ENCODE peak calls at places on chromosomes 11 and 22, in eight cellular contexts. One of them, this sample, is unnamed.

GRCh38 chr11:133040289-133040893 is 491.9 kb downstream of the OPCML start:
- DNase-seq in activated CD4-positive, alpha-beta T cell treated with anti-CD3 and anti-CD28 coated beads, Interleukin-2, amount 50 U/mL, for 4 hours: no peak
- DNase-seq in GM04504: peak
- DNase-seq in stimulated activated CD4-positive, alpha-beta T cell treated with anti-CD3 and anti-CD28 coated beads, Interleukin-1b, Interleukin-23, amount 100 ng/mL, for 4 hours: no peak
- DNase-seq in activated CD4-positive, CD25-positive, alpha-beta regulatory T cell treated with anti-CD3 and anti-CD28 coated beads, Interleukin-2, amount 50 U/mL, for 72 hours: no peak
- DNase-seq in smooth muscle cell of the brain vasculature: no peak
- DNase-seq in RKO: peak
- DNase-seq in HTR-8/SVneo: no peak
- DNase-seq in this sample: no peak

GRCh38 chr11:128339721-128340271 is 247.6 kb downstream of the ETS1 start:
- DNase-seq in HTR-8/SVneo: no peak
- DNase-seq in GM04504: no peak
- DNase-seq in activated CD4-positive, CD25-positive, alpha-beta regulatory T cell treated with anti-CD3 and anti-CD28 coated beads, Interleukin-2, amount 50 U/mL, for 72 hours: no peak
- DNase-seq in smooth muscle cell of the brain vasculature: no peak
- DNase-seq in activated CD4-positive, alpha-beta T cell treated with anti-CD3 and anti-CD28 coated beads, Interleukin-2, amount 50 U/mL, for 4 hours: no peak
- DNase-seq in RKO: no peak
- DNase-seq in stimulated activated CD4-positive, alpha-beta T cell treated with anti-CD3 and anti-CD28 coated beads, Interleukin-1b, Interleukin-23, amount 100 ng/mL, for 4 hours: no peak
- DNase-seq in this sample: no peak

GRCh38 chr11:65855927-65856363 is 2.0 kb downstream of the CFL1 start:
- DNase-seq in activated CD4-positive, alpha-beta T cell treated with anti-CD3 and anti-CD28 coated beads, Interleukin-2, amount 50 U/mL, for 4 hours: no peak
- DNase-seq in RKO: no peak
- DNase-seq in stimulated activated CD4-positive, alpha-beta T cell treated with anti-CD3 and anti-CD28 coated beads, Interleukin-1b, Interleukin-23, amount 100 ng/mL, for 4 hours: no peak
- DNase-seq in activated CD4-positive, CD25-positive, alpha-beta regulatory T cell treated with anti-CD3 and anti-CD28 coated beads, Interleukin-2, amount 50 U/mL, for 72 hours: no peak
- DNase-seq in smooth muscle cell of the brain vasculature: no peak
- DNase-seq in GM04504: no peak
- DNase-seq in HTR-8/SVneo: no peak
- DNase-seq in this sample: no peak

GRCh38 chr22:40203568-40203967 is 25.8 kb downstream of the TNRC6B start:
- DNase-seq in stimulated activated CD4-positive, alpha-beta T cell treated with anti-CD3 and anti-CD28 coated beads, Interleukin-1b, Interleukin-23, amount 100 ng/mL, for 4 hours: no peak
- DNase-seq in RKO: no peak
- DNase-seq in activated CD4-positive, alpha-beta T cell treated with anti-CD3 and anti-CD28 coated beads, Interleukin-2, amount 50 U/mL, for 4 hours: peak
- DNase-seq in activated CD4-positive, CD25-positive, alpha-beta regulatory T cell treated with anti-CD3 and anti-CD28 coated beads, Interleukin-2, amount 50 U/mL, for 72 hours: no peak
- DNase-seq in GM04504: no peak
- DNase-seq in HTR-8/SVneo: no peak
- DNase-seq in smooth muscle cell of the brain vasculature: no peak
- DNase-seq in this sample: no peak

GRCh38 chr22:31148953-31149627 is 8.8 kb upstream of the PLA2G3 start:
- DNase-seq in activated CD4-positive, alpha-beta T cell treated with anti-CD3 and anti-CD28 coated beads, Interleukin-2, amount 50 U/mL, for 4 hours: peak
- DNase-seq in stimulated activated CD4-positive, alpha-beta T cell treated with anti-CD3 and anti-CD28 coated beads, Interleukin-1b, Interleukin-23, amount 100 ng/mL, for 4 hours: no peak
- DNase-seq in activated CD4-positive, CD25-positive, alpha-beta regulatory T cell treated with anti-CD3 and anti-CD28 coated beads, Interleukin-2, amount 50 U/mL, for 72 hours: no peak
- DNase-seq in GM04504: peak
- DNase-seq in smooth muscle cell of the brain vasculature: no peak
- DNase-seq in RKO: peak
- DNase-seq in HTR-8/SVneo: peak
- DNase-seq in this sample: peak

GRCh38 chr22:36212896-36213295 is 11.3 kb upstream of the APOL4 start:
- DNase-seq in activated CD4-positive, CD25-positive, alpha-beta regulatory T cell treated with anti-CD3 and anti-CD28 coated beads, Interleukin-2, amount 50 U/mL, for 72 hours: no peak
- DNase-seq in HTR-8/SVneo: no peak
- DNase-seq in GM04504: no peak
- DNase-seq in stimulated activated CD4-positive, alpha-beta T cell treated with anti-CD3 and anti-CD28 coated beads, Interleukin-1b, Interleukin-23, amount 100 ng/mL, for 4 hours: no peak
- DNase-seq in smooth muscle cell of the brain vasculature: no peak
- DNase-seq in RKO: no peak
- DNase-seq in activated CD4-positive, alpha-beta T cell treated with anti-CD3 and anti-CD28 coated beads, Interleukin-2, amount 50 U/mL, for 4 hours: no peak
- DNase-seq in this sample: no peak

GRCh38 chr22:40491990-40492631 is 121.7 kb downstream of the SGSM3 start:
- DNase-seq in activated CD4-positive, alpha-beta T cell treated with anti-CD3 and anti-CD28 coated beads, Interleukin-2, amount 50 U/mL, for 4 hours: no peak
- DNase-seq in GM04504: peak
- DNase-seq in HTR-8/SVneo: no peak
- DNase-seq in stimulated activated CD4-positive, alpha-beta T cell treated with anti-CD3 and anti-CD28 coated beads, Interleukin-1b, Interleukin-23, amount 100 ng/mL, for 4 hours: no peak
- DNase-seq in activated CD4-positive, CD25-positive, alpha-beta regulatory T cell treated with anti-CD3 and anti-CD28 coated beads, Interleukin-2, amount 50 U/mL, for 72 hours: no peak
- DNase-seq in smooth muscle cell of the brain vasculature: no peak
- DNase-seq in RKO: no peak
- DNase-seq in this sample: no peak

GRCh38 chr11:70173018-70173417 is 30.1 kb upstream of the FADD start:
- DNase-seq in smooth muscle cell of the brain vasculature: no peak
- DNase-seq in activated CD4-positive, CD25-positive, alpha-beta regulatory T cell treated with anti-CD3 and anti-CD28 coated beads, Interleukin-2, amount 50 U/mL, for 72 hours: no peak
- DNase-seq in activated CD4-positive, alpha-beta T cell treated with anti-CD3 and anti-CD28 coated beads, Interleukin-2, amount 50 U/mL, for 4 hours: no peak
- DNase-seq in GM04504: no peak
- DNase-seq in RKO: no peak
- DNase-seq in HTR-8/SVneo: no peak
- DNase-seq in stimulated activated CD4-positive, alpha-beta T cell treated with anti-CD3 and anti-CD28 coated beads, Interleukin-1b, Interleukin-23, amount 100 ng/mL, for 4 hours: no peak
- DNase-seq in this sample: no peak

GRCh38 chr22:20779813-20780148 is 5.9 kb downstream of the SERPIND1 start:
- DNase-seq in activated CD4-positive, alpha-beta T cell treated with anti-CD3 and anti-CD28 coated beads, Interleukin-2, amount 50 U/mL, for 4 hours: no peak
- DNase-seq in smooth muscle cell of the brain vasculature: no peak
- DNase-seq in stimulated activated CD4-positive, alpha-beta T cell treated with anti-CD3 and anti-CD28 coated beads, Interleukin-1b, Interleukin-23, amount 100 ng/mL, for 4 hours: no peak
- DNase-seq in RKO: no peak
- DNase-seq in activated CD4-positive, CD25-positive, alpha-beta regulatory T cell treated with anti-CD3 and anti-CD28 coated beads, Interleukin-2, amount 50 U/mL, for 72 hours: no peak
- DNase-seq in GM04504: no peak
- DNase-seq in HTR-8/SVneo: no peak
- DNase-seq in this sample: peak

GRCh38 chr11:27467181-27467913 is 5.2 kb downstream of the LGR4 start:
- DNase-seq in RKO: no peak
- DNase-seq in GM04504: no peak
- DNase-seq in HTR-8/SVneo: no peak
- DNase-seq in smooth muscle cell of the brain vasculature: no peak
- DNase-seq in stimulated activated CD4-positive, alpha-beta T cell treated with anti-CD3 and anti-CD28 coated beads, Interleukin-1b, Interleukin-23, amount 100 ng/mL, for 4 hours: no peak
- DNase-seq in activated CD4-positive, CD25-positive, alpha-beta regulatory T cell treated with anti-CD3 and anti-CD28 coated beads, Interleukin-2, amount 50 U/mL, for 72 hours: no peak
- DNase-seq in activated CD4-positive, alpha-beta T cell treated with anti-CD3 and anti-CD28 coated beads, Interleukin-2, amount 50 U/mL, for 4 hours: no peak
- DNase-seq in this sample: no peak

GRCh38 chr11:71418643-71419042 is 29.6 kb downstream of the DHCR7 start:
- DNase-seq in GM04504: no peak
- DNase-seq in smooth muscle cell of the brain vasculature: no peak
- DNase-seq in activated CD4-positive, alpha-beta T cell treated with anti-CD3 and anti-CD28 coated beads, Interleukin-2, amount 50 U/mL, for 4 hours: no peak
- DNase-seq in RKO: no peak
- DNase-seq in HTR-8/SVneo: no peak
- DNase-seq in stimulated activated CD4-positive, alpha-beta T cell treated with anti-CD3 and anti-CD28 coated beads, Interleukin-1b, Interleukin-23, amount 100 ng/mL, for 4 hours: no peak
- DNase-seq in activated CD4-positive, CD25-positive, alpha-beta regulatory T cell treated with anti-CD3 and anti-CD28 coated beads, Interleukin-2, amount 50 U/mL, for 72 hours: no peak
- DNase-seq in this sample: no peak

GRCh38 chr11:77150836-77151235 is 22.8 kb downstream of the MYO7A start:
- DNase-seq in HTR-8/SVneo: no peak
- DNase-seq in activated CD4-positive, alpha-beta T cell treated with anti-CD3 and anti-CD28 coated beads, Interleukin-2, amount 50 U/mL, for 4 hours: no peak
- DNase-seq in activated CD4-positive, CD25-positive, alpha-beta regulatory T cell treated with anti-CD3 and anti-CD28 coated beads, Interleukin-2, amount 50 U/mL, for 72 hours: no peak
- DNase-seq in RKO: no peak
- DNase-seq in GM04504: no peak
- DNase-seq in smooth muscle cell of the brain vasculature: no peak
- DNase-seq in stimulated activated CD4-positive, alpha-beta T cell treated with anti-CD3 and anti-CD28 coated beads, Interleukin-1b, Interleukin-23, amount 100 ng/mL, for 4 hours: no peak
- DNase-seq in this sample: no peak

GRCh38 chr11:44191322-44192014 is 96.0 kb downstream of the EXT2 start:
- DNase-seq in HTR-8/SVneo: no peak
- DNase-seq in stimulated activated CD4-positive, alpha-beta T cell treated with anti-CD3 and anti-CD28 coated beads, Interleukin-1b, Interleukin-23, amount 100 ng/mL, for 4 hours: no peak
- DNase-seq in activated CD4-positive, CD25-positive, alpha-beta regulatory T cell treated with anti-CD3 and anti-CD28 coated beads, Interleukin-2, amount 50 U/mL, for 72 hours: no peak
- DNase-seq in GM04504: no peak
- DNase-seq in smooth muscle cell of the brain vasculature: no peak
- DNase-seq in RKO: no peak
- DNase-seq in activated CD4-positive, alpha-beta T cell treated with anti-CD3 and anti-CD28 coated beads, Interleukin-2, amount 50 U/mL, for 4 hours: no peak
- DNase-seq in this sample: no peak

GRCh38 chr11:6926208-6927029 is at the start of gene ZNF215:
- DNase-seq in HTR-8/SVneo: no peak
- DNase-seq in activated CD4-positive, alpha-beta T cell treated with anti-CD3 and anti-CD28 coated beads, Interleukin-2, amount 50 U/mL, for 4 hours: no peak
- DNase-seq in smooth muscle cell of the brain vasculature: peak
- DNase-seq in stimulated activated CD4-positive, alpha-beta T cell treated with anti-CD3 and anti-CD28 coated beads, Interleukin-1b, Interleukin-23, amount 100 ng/mL, for 4 hours: peak
- DNase-seq in RKO: peak
- DNase-seq in activated CD4-positive, CD25-positive, alpha-beta regulatory T cell treated with anti-CD3 and anti-CD28 coated beads, Interleukin-2, amount 50 U/mL, for 72 hours: peak
- DNase-seq in GM04504: peak
- DNase-seq in this sample: peak

GRCh38 chr11:104918113-104918824 is 20.0 kb upstream of the CASP12 start:
- DNase-seq in GM04504: peak
- DNase-seq in RKO: no peak
- DNase-seq in smooth muscle cell of the brain vasculature: no peak
- DNase-seq in activated CD4-positive, CD25-positive, alpha-beta regulatory T cell treated with anti-CD3 and anti-CD28 coated beads, Interleukin-2, amount 50 U/mL, for 72 hours: no peak
- DNase-seq in HTR-8/SVneo: peak
- DNase-seq in activated CD4-positive, alpha-beta T cell treated with anti-CD3 and anti-CD28 coated beads, Interleukin-2, amount 50 U/mL, for 4 hours: no peak
- DNase-seq in stimulated activated CD4-positive, alpha-beta T cell treated with anti-CD3 and anti-CD28 coated beads, Interleukin-1b, Interleukin-23, amount 100 ng/mL, for 4 hours: no peak
- DNase-seq in this sample: peak

GRCh38 chr22:21755855-21756284 is 20.3 kb upstream of the YPEL1 start:
- DNase-seq in activated CD4-positive, CD25-positive, alpha-beta regulatory T cell treated with anti-CD3 and anti-CD28 coated beads, Interleukin-2, amount 50 U/mL, for 72 hours: no peak
- DNase-seq in GM04504: no peak
- DNase-seq in stimulated activated CD4-positive, alpha-beta T cell treated with anti-CD3 and anti-CD28 coated beads, Interleukin-1b, Interleukin-23, amount 100 ng/mL, for 4 hours: no peak
- DNase-seq in HTR-8/SVneo: no peak
- DNase-seq in smooth muscle cell of the brain vasculature: no peak
- DNase-seq in activated CD4-positive, alpha-beta T cell treated with anti-CD3 and anti-CD28 coated beads, Interleukin-2, amount 50 U/mL, for 4 hours: no peak
- DNase-seq in RKO: peak
- DNase-seq in this sample: peak

GRCh38 chr11:289145-289705 is 299 bp downstream of the PGGHG start:
- DNase-seq in activated CD4-positive, alpha-beta T cell treated with anti-CD3 and anti-CD28 coated beads, Interleukin-2, amount 50 U/mL, for 4 hours: peak
- DNase-seq in smooth muscle cell of the brain vasculature: no peak
- DNase-seq in GM04504: no peak
- DNase-seq in HTR-8/SVneo: no peak
- DNase-seq in stimulated activated CD4-positive, alpha-beta T cell treated with anti-CD3 and anti-CD28 coated beads, Interleukin-1b, Interleukin-23, amount 100 ng/mL, for 4 hours: no peak
- DNase-seq in activated CD4-positive, CD25-positive, alpha-beta regulatory T cell treated with anti-CD3 and anti-CD28 coated beads, Interleukin-2, amount 50 U/mL, for 72 hours: peak
- DNase-seq in RKO: no peak
- DNase-seq in this sample: no peak

GRCh38 chr11:120929664-120930154 is 94.2 kb upstream of the TBCEL start:
- DNase-seq in stimulated activated CD4-positive, alpha-beta T cell treated with anti-CD3 and anti-CD28 coated beads, Interleukin-1b, Interleukin-23, amount 100 ng/mL, for 4 hours: peak
- DNase-seq in activated CD4-positive, CD25-positive, alpha-beta regulatory T cell treated with anti-CD3 and anti-CD28 coated beads, Interleukin-2, amount 50 U/mL, for 72 hours: peak
- DNase-seq in RKO: peak
- DNase-seq in smooth muscle cell of the brain vasculature: no peak
- DNase-seq in GM04504: peak
- DNase-seq in activated CD4-positive, alpha-beta T cell treated with anti-CD3 and anti-CD28 coated beads, Interleukin-2, amount 50 U/mL, for 4 hours: peak
- DNase-seq in HTR-8/SVneo: peak
- DNase-seq in this sample: no peak

GRCh38 chr11:304061-304506 is 3.5 kb upstream of the IFITM2 start:
- DNase-seq in smooth muscle cell of the brain vasculature: no peak
- DNase-seq in RKO: no peak
- DNase-seq in HTR-8/SVneo: no peak
- DNase-seq in stimulated activated CD4-positive, alpha-beta T cell treated with anti-CD3 and anti-CD28 coated beads, Interleukin-1b, Interleukin-23, amount 100 ng/mL, for 4 hours: no peak
- DNase-seq in activated CD4-positive, alpha-beta T cell treated with anti-CD3 and anti-CD28 coated beads, Interleukin-2, amount 50 U/mL, for 4 hours: no peak
- DNase-seq in GM04504: no peak
- DNase-seq in activated CD4-positive, CD25-positive, alpha-beta regulatory T cell treated with anti-CD3 and anti-CD28 coated beads, Interleukin-2, amount 50 U/mL, for 72 hours: no peak
- DNase-seq in this sample: no peak

GRCh38 chr11:46894961-46895360 is 23.4 kb downstream of the LRP4 start:
- DNase-seq in GM04504: no peak
- DNase-seq in HTR-8/SVneo: no peak
- DNase-seq in stimulated activated CD4-positive, alpha-beta T cell treated with anti-CD3 and anti-CD28 coated beads, Interleukin-1b, Interleukin-23, amount 100 ng/mL, for 4 hours: no peak
- DNase-seq in activated CD4-positive, CD25-positive, alpha-beta regulatory T cell treated with anti-CD3 and anti-CD28 coated beads, Interleukin-2, amount 50 U/mL, for 72 hours: no peak
- DNase-seq in smooth muscle cell of the brain vasculature: no peak
- DNase-seq in activated CD4-positive, alpha-beta T cell treated with anti-CD3 and anti-CD28 coated beads, Interleukin-2, amount 50 U/mL, for 4 hours: no peak
- DNase-seq in RKO: no peak
- DNase-seq in this sample: no peak

GRCh38 chr11:95508219-95508880 is 277.3 kb upstream of the SESN3 start:
- DNase-seq in HTR-8/SVneo: no peak
- DNase-seq in stimulated activated CD4-positive, alpha-beta T cell treated with anti-CD3 and anti-CD28 coated beads, Interleukin-1b, Interleukin-23, amount 100 ng/mL, for 4 hours: no peak
- DNase-seq in smooth muscle cell of the brain vasculature: no peak
- DNase-seq in RKO: no peak
- DNase-seq in activated CD4-positive, CD25-positive, alpha-beta regulatory T cell treated with anti-CD3 and anti-CD28 coated beads, Interleukin-2, amount 50 U/mL, for 72 hours: no peak
- DNase-seq in activated CD4-positive, alpha-beta T cell treated with anti-CD3 and anti-CD28 coated beads, Interleukin-2, amount 50 U/mL, for 4 hours: no peak
- DNase-seq in GM04504: no peak
- DNase-seq in this sample: no peak

GRCh38 chr22:47304854-47305253 is 542.4 kb downstream of the TBC1D22A start:
- DNase-seq in GM04504: no peak
- DNase-seq in activated CD4-positive, alpha-beta T cell treated with anti-CD3 and anti-CD28 coated beads, Interleukin-2, amount 50 U/mL, for 4 hours: no peak
- DNase-seq in RKO: no peak
- DNase-seq in activated CD4-positive, CD25-positive, alpha-beta regulatory T cell treated with anti-CD3 and anti-CD28 coated beads, Interleukin-2, amount 50 U/mL, for 72 hours: no peak
- DNase-seq in smooth muscle cell of the brain vasculature: no peak
- DNase-seq in stimulated activated CD4-positive, alpha-beta T cell treated with anti-CD3 and anti-CD28 coated beads, Interleukin-1b, Interleukin-23, amount 100 ng/mL, for 4 hours: no peak
- DNase-seq in HTR-8/SVneo: no peak
- DNase-seq in this sample: no peak

GRCh38 chr11:27700351-27701261 is at the start of gene BDNF:
- DNase-seq in activated CD4-positive, CD25-positive, alpha-beta regulatory T cell treated with anti-CD3 and anti-CD28 coated beads, Interleukin-2, amount 50 U/mL, for 72 hours: peak
- DNase-seq in stimulated activated CD4-positive, alpha-beta T cell treated with anti-CD3 and anti-CD28 coated beads, Interleukin-1b, Interleukin-23, amount 100 ng/mL, for 4 hours: no peak
- DNase-seq in GM04504: no peak
- DNase-seq in activated CD4-positive, alpha-beta T cell treated with anti-CD3 and anti-CD28 coated beads, Interleukin-2, amount 50 U/mL, for 4 hours: no peak
- DNase-seq in HTR-8/SVneo: no peak
- DNase-seq in RKO: no peak
- DNase-seq in smooth muscle cell of the brain vasculature: no peak
- DNase-seq in this sample: no peak

GRCh38 chr11:1234054-1234720 is 11.3 kb downstream of the MUC5B start:
- DNase-seq in RKO: no peak
- DNase-seq in stimulated activated CD4-positive, alpha-beta T cell treated with anti-CD3 and anti-CD28 coated beads, Interleukin-1b, Interleukin-23, amount 100 ng/mL, for 4 hours: no peak
- DNase-seq in activated CD4-positive, alpha-beta T cell treated with anti-CD3 and anti-CD28 coated beads, Interleukin-2, amount 50 U/mL, for 4 hours: no peak
- DNase-seq in HTR-8/SVneo: no peak
- DNase-seq in smooth muscle cell of the brain vasculature: no peak
- DNase-seq in GM04504: no peak
- DNase-seq in activated CD4-positive, CD25-positive, alpha-beta regulatory T cell treated with anti-CD3 and anti-CD28 coated beads, Interleukin-2, amount 50 U/mL, for 72 hours: peak
- DNase-seq in this sample: no peak

GRCh38 chr11:88420165-88420781 is 82.7 kb upstream of the CTSC start:
- DNase-seq in activated CD4-positive, alpha-beta T cell treated with anti-CD3 and anti-CD28 coated beads, Interleukin-2, amount 50 U/mL, for 4 hours: no peak
- DNase-seq in smooth muscle cell of the brain vasculature: no peak
- DNase-seq in activated CD4-positive, CD25-positive, alpha-beta regulatory T cell treated with anti-CD3 and anti-CD28 coated beads, Interleukin-2, amount 50 U/mL, for 72 hours: no peak
- DNase-seq in RKO: no peak
- DNase-seq in GM04504: peak
- DNase-seq in HTR-8/SVneo: no peak
- DNase-seq in stimulated activated CD4-positive, alpha-beta T cell treated with anti-CD3 and anti-CD28 coated beads, Interleukin-1b, Interleukin-23, amount 100 ng/mL, for 4 hours: no peak
- DNase-seq in this sample: no peak

GRCh38 chr11:118290923-118291322 is 13.6 kb upstream of the CD3E start:
- DNase-seq in HTR-8/SVneo: peak
- DNase-seq in RKO: peak
- DNase-seq in smooth muscle cell of the brain vasculature: no peak
- DNase-seq in GM04504: no peak
- DNase-seq in activated CD4-positive, CD25-positive, alpha-beta regulatory T cell treated with anti-CD3 and anti-CD28 coated beads, Interleukin-2, amount 50 U/mL, for 72 hours: no peak
- DNase-seq in activated CD4-positive, alpha-beta T cell treated with anti-CD3 and anti-CD28 coated beads, Interleukin-2, amount 50 U/mL, for 4 hours: no peak
- DNase-seq in stimulated activated CD4-positive, alpha-beta T cell treated with anti-CD3 and anti-CD28 coated beads, Interleukin-1b, Interleukin-23, amount 100 ng/mL, for 4 hours: no peak
- DNase-seq in this sample: no peak

GRCh38 chr22:32662587-32662915 is 139.0 kb upstream of the TIMP3 start:
- DNase-seq in stimulated activated CD4-positive, alpha-beta T cell treated with anti-CD3 and anti-CD28 coated beads, Interleukin-1b, Interleukin-23, amount 100 ng/mL, for 4 hours: no peak
- DNase-seq in smooth muscle cell of the brain vasculature: no peak
- DNase-seq in activated CD4-positive, alpha-beta T cell treated with anti-CD3 and anti-CD28 coated beads, Interleukin-2, amount 50 U/mL, for 4 hours: no peak
- DNase-seq in activated CD4-positive, CD25-positive, alpha-beta regulatory T cell treated with anti-CD3 and anti-CD28 coated beads, Interleukin-2, amount 50 U/mL, for 72 hours: no peak
- DNase-seq in HTR-8/SVneo: no peak
- DNase-seq in RKO: no peak
- DNase-seq in GM04504: no peak
- DNase-seq in this sample: no peak

GRCh38 chr11:57787920-57788716 is 26.5 kb downstream of the CTNND1 start:
- DNase-seq in stimulated activated CD4-positive, alpha-beta T cell treated with anti-CD3 and anti-CD28 coated beads, Interleukin-1b, Interleukin-23, amount 100 ng/mL, for 4 hours: no peak
- DNase-seq in smooth muscle cell of the brain vasculature: no peak
- DNase-seq in GM04504: no peak
- DNase-seq in HTR-8/SVneo: no peak
- DNase-seq in RKO: no peak
- DNase-seq in activated CD4-positive, CD25-positive, alpha-beta regulatory T cell treated with anti-CD3 and anti-CD28 coated beads, Interleukin-2, amount 50 U/mL, for 72 hours: no peak
- DNase-seq in activated CD4-positive, alpha-beta T cell treated with anti-CD3 and anti-CD28 coated beads, Interleukin-2, amount 50 U/mL, for 4 hours: no peak
- DNase-seq in this sample: no peak

GRCh38 chr22:38981005-38981658 is 1.0 kb upstream of the APOBEC3B start:
- DNase-seq in smooth muscle cell of the brain vasculature: no peak
- DNase-seq in activated CD4-positive, CD25-positive, alpha-beta regulatory T cell treated with anti-CD3 and anti-CD28 coated beads, Interleukin-2, amount 50 U/mL, for 72 hours: no peak
- DNase-seq in stimulated activated CD4-positive, alpha-beta T cell treated with anti-CD3 and anti-CD28 coated beads, Interleukin-1b, Interleukin-23, amount 100 ng/mL, for 4 hours: no peak
- DNase-seq in activated CD4-positive, alpha-beta T cell treated with anti-CD3 and anti-CD28 coated beads, Interleukin-2, amount 50 U/mL, for 4 hours: no peak
- DNase-seq in GM04504: no peak
- DNase-seq in HTR-8/SVneo: peak
- DNase-seq in RKO: peak
- DNase-seq in this sample: no peak

GRCh38 chr11:115206365-115207022 is 297.7 kb downstream of the CADM1 start:
- DNase-seq in HTR-8/SVneo: no peak
- DNase-seq in stimulated activated CD4-positive, alpha-beta T cell treated with anti-CD3 and anti-CD28 coated beads, Interleukin-1b, Interleukin-23, amount 100 ng/mL, for 4 hours: no peak
- DNase-seq in smooth muscle cell of the brain vasculature: no peak
- DNase-seq in GM04504: no peak
- DNase-seq in RKO: no peak
- DNase-seq in activated CD4-positive, CD25-positive, alpha-beta regulatory T cell treated with anti-CD3 and anti-CD28 coated beads, Interleukin-2, amount 50 U/mL, for 72 hours: no peak
- DNase-seq in activated CD4-positive, alpha-beta T cell treated with anti-CD3 and anti-CD28 coated beads, Interleukin-2, amount 50 U/mL, for 4 hours: no peak
- DNase-seq in this sample: no peak

GRCh38 chr22:41449321-41449720 is 2.7 kb upstream of the TOB2 start:
- DNase-seq in smooth muscle cell of the brain vasculature: no peak
- DNase-seq in HTR-8/SVneo: no peak
- DNase-seq in activated CD4-positive, alpha-beta T cell treated with anti-CD3 and anti-CD28 coated beads, Interleukin-2, amount 50 U/mL, for 4 hours: no peak
- DNase-seq in stimulated activated CD4-positive, alpha-beta T cell treated with anti-CD3 and anti-CD28 coated beads, Interleukin-1b, Interleukin-23, amount 100 ng/mL, for 4 hours: no peak
- DNase-seq in activated CD4-positive, CD25-positive, alpha-beta regulatory T cell treated with anti-CD3 and anti-CD28 coated beads, Interleukin-2, amount 50 U/mL, for 72 hours: no peak
- DNase-seq in GM04504: no peak
- DNase-seq in RKO: no peak
- DNase-seq in this sample: no peak

GRCh38 chr11:67483901-67484665 is 1.3 kb downstream of the AIP start:
- DNase-seq in activated CD4-positive, CD25-positive, alpha-beta regulatory T cell treated with anti-CD3 and anti-CD28 coated beads, Interleukin-2, amount 50 U/mL, for 72 hours: no peak
- DNase-seq in activated CD4-positive, alpha-beta T cell treated with anti-CD3 and anti-CD28 coated beads, Interleukin-2, amount 50 U/mL, for 4 hours: no peak
- DNase-seq in HTR-8/SVneo: no peak
- DNase-seq in stimulated activated CD4-positive, alpha-beta T cell treated with anti-CD3 and anti-CD28 coated beads, Interleukin-1b, Interleukin-23, amount 100 ng/mL, for 4 hours: no peak
- DNase-seq in smooth muscle cell of the brain vasculature: no peak
- DNase-seq in RKO: no peak
- DNase-seq in GM04504: no peak
- DNase-seq in this sample: no peak

GRCh38 chr11:72867970-72868369 is 53.8 kb downstream of the ATG16L2 start:
- DNase-seq in stimulated activated CD4-positive, alpha-beta T cell treated with anti-CD3 and anti-CD28 coated beads, Interleukin-1b, Interleukin-23, amount 100 ng/mL, for 4 hours: no peak
- DNase-seq in smooth muscle cell of the brain vasculature: no peak
- DNase-seq in GM04504: no peak
- DNase-seq in activated CD4-positive, CD25-positive, alpha-beta regulatory T cell treated with anti-CD3 and anti-CD28 coated beads, Interleukin-2, amount 50 U/mL, for 72 hours: no peak
- DNase-seq in activated CD4-positive, alpha-beta T cell treated with anti-CD3 and anti-CD28 coated beads, Interleukin-2, amount 50 U/mL, for 4 hours: no peak
- DNase-seq in HTR-8/SVneo: no peak
- DNase-seq in RKO: no peak
- DNase-seq in this sample: no peak

GRCh38 chr11:118742304-118742703 is 48.7 kb downstream of the DDX6 start:
- DNase-seq in smooth muscle cell of the brain vasculature: no peak
- DNase-seq in RKO: no peak
- DNase-seq in activated CD4-positive, alpha-beta T cell treated with anti-CD3 and anti-CD28 coated beads, Interleukin-2, amount 50 U/mL, for 4 hours: no peak
- DNase-seq in stimulated activated CD4-positive, alpha-beta T cell treated with anti-CD3 and anti-CD28 coated beads, Interleukin-1b, Interleukin-23, amount 100 ng/mL, for 4 hours: no peak
- DNase-seq in HTR-8/SVneo: no peak
- DNase-seq in activated CD4-positive, CD25-positive, alpha-beta regulatory T cell treated with anti-CD3 and anti-CD28 coated beads, Interleukin-2, amount 50 U/mL, for 72 hours: no peak
- DNase-seq in GM04504: no peak
- DNase-seq in this sample: no peak

This sample was measured in AG04450.